ENCODE peak calls at places on chromosomes 13 and 19, in ten cellular contexts. L is left colon; T is GM04504; K is GM13977; M is heart right ventricle; Y is activated CD4-positive, alpha-beta T cell treated with anti-CD3 and anti-CD28 coated beads, Interleukin-2, amount 10 ng/mL, durations not matched to agents 7 days and 5 days; R is HS-5; G is stimulated activated CD8-positive, alpha-beta memory T cell treated with anti-CD3 and anti-CD28 coated beads, Interleukin-2, amount 100 ng/mL, for 1 hour; S is IMR-90; B is naive thymus-derived CD4-positive, alpha-beta T cell. E is an unnamed sample.

GRCh38 chr19:12202250-12202649 is 39.4 kb downstream of the ZNF136 start:
- DNase-seq in L (peak), T (no peak), K (no peak), M (peak), Y (peak), R (no peak), G (no peak), S (no peak), B (peak), E (no peak)

GRCh38 chr19:34118879-34119748 is 53.2 kb upstream of the LSM14A start:
- DNase-seq in L (no peak), T (no peak), K (no peak), M (no peak), Y (peak), R (no peak), G (no peak), S (no peak), B (peak), E (no peak)

GRCh38 chr13:113129921-113130750 is 7.5 kb downstream of the F10 start:
- DNase-seq in L (no peak), T (no peak), K (no peak), M (peak), Y (no peak), R (no peak), G (no peak), S (no peak), B (no peak), E (peak)

GRCh38 chr13:31263346-31263745 is 63.6 kb downstream of the B3GLCT start:
- DNase-seq in L (no peak), T (no peak), K (no peak), M (no peak), Y (no peak), R (no peak), G (no peak), S (no peak), B (no peak), E (no peak)

GRCh38 chr19:5156231-5156986 is 184.2 kb downstream of the PTPRS start:
- DNase-seq in L (peak), T (no peak), K (peak), M (no peak), Y (no peak), R (no peak), G (no peak), S (no peak), B (no peak), E (no peak)

GRCh38 chr19:38387550-38388309 is at the start of gene GGN:
- DNase-seq in L (peak), T (peak), K (peak), M (peak), Y (peak), R (peak), G (peak), S (peak), B (peak), E (peak)

GRCh38 chr19:30373593-30373992 is 1.4 kb downstream of the ZNF536 start:
- DNase-seq in L (no peak), T (no peak), K (no peak), M (no peak), Y (no peak), R (no peak), G (no peak), S (no peak), B (no peak), E (no peak)

GRCh38 chr13:35731471-35731870 is 255.0 kb upstream of the MAB21L1 start:
- DNase-seq in L (no peak), T (no peak), K (no peak), M (no peak), Y (no peak), R (no peak), G (no peak), S (no peak), B (no peak), E (no peak)

GRCh38 chr19:4303778-4304508 is 455 bp upstream of the FSD1 start:
- DNase-seq in L (no peak), T (no peak), K (no peak), M (no peak), Y (no peak), R (no peak), G (no peak), S (no peak), B (peak), E (no peak)

GRCh38 chr19:2888739-2889224 is 11.9 kb upstream of the ZNF57 start:
- DNase-seq in L (peak), T (no peak), K (no peak), M (peak), Y (peak), R (no peak), G (no peak), S (no peak), B (peak), E (no peak)

GRCh38 chr19:2059422-2060201 is 8.6 kb upstream of the MKNK2 start:
- DNase-seq in L (peak), T (peak), K (no peak), M (peak), Y (no peak), R (no peak), G (no peak), S (peak), B (no peak), E (peak)

GRCh38 chr13:47109028-47109427 is 212.2 kb upstream of the HTR2A start:
- DNase-seq in L (no peak), T (no peak), K (no peak), M (no peak), Y (peak), R (no peak), G (no peak), S (no peak), B (no peak), E (no peak)

GRCh38 chr13:21060063-21060826 is 1.1 kb downstream of the LATS2 start:
- DNase-seq in L (peak), T (no peak), K (peak), M (peak), Y (no peak), R (no peak), G (no peak), S (peak), B (no peak), E (peak)

GRCh38 chr19:38508507-38508906 is 75.0 kb downstream of the RYR1 start:
- DNase-seq in L (no peak), T (no peak), K (no peak), M (no peak), Y (no peak), R (no peak), G (no peak), S (no peak), B (no peak), E (no peak)

GRCh38 chr19:2129022-2129421 is 22.3 kb downstream of the AP3D1 start:
- DNase-seq in L (no peak), T (no peak), K (no peak), M (no peak), Y (no peak), R (no peak), G (no peak), S (no peak), B (no peak), E (no peak)

GRCh38 chr13:85798999-85799646 is at the start of gene SLITRK6:
- DNase-seq in L (no peak), T (peak), K (no peak), M (no peak), Y (no peak), R (no peak), G (no peak), S (peak), B (no peak), E (peak)

GRCh38 chr13:30355405-30355741 is 48.0 kb upstream of the KATNAL1 start:
- DNase-seq in L (peak), T (no peak), K (peak), M (peak), Y (no peak), R (no peak), G (peak), S (no peak), B (no peak), E (no peak)

GRCh38 chr13:24627864-24628418 is 52.3 kb upstream of the ATP12A start:
- DNase-seq in L (no peak), T (no peak), K (no peak), M (no peak), Y (no peak), R (no peak), G (no peak), S (no peak), B (no peak), E (no peak)

GRCh38 chr13:46721054-46721453 is 75.9 kb downstream of the ESD start:
- DNase-seq in L (peak), T (no peak), K (no peak), M (no peak), Y (peak), R (no peak), G (no peak), S (peak), B (peak), E (peak)

GRCh38 chr13:99542788-99543406 is 41.6 kb downstream of the TM9SF2 start:
- DNase-seq in L (no peak), T (no peak), K (peak), M (no peak), Y (peak), R (no peak), G (no peak), S (no peak), B (no peak), E (no peak)

GRCh38 chr19:16628984-16629691 is 1.1 kb upstream of the MED26 start:
- DNase-seq in L (peak), T (peak), K (peak), M (no peak), Y (no peak), R (no peak), G (no peak), S (peak), B (no peak), E (peak)

GRCh38 chr19:13162749-13163608 is 12.8 kb downstream of the IER2 start:
- DNase-seq in L (peak), T (peak), K (peak), M (peak), Y (peak), R (peak), G (peak), S (peak), B (peak), E (peak)

GRCh38 chr13:100300708-100301107 is 211.8 kb downstream of the PCCA start:
- DNase-seq in L (no peak), T (no peak), K (no peak), M (no peak), Y (no peak), R (no peak), G (no peak), S (no peak), B (no peak), E (no peak)

GRCh38 chr13:27419333-27419732 is 5.1 kb upstream of the GTF3A start:
- DNase-seq in L (no peak), T (no peak), K (no peak), M (no peak), Y (no peak), R (no peak), G (no peak), S (peak), B (no peak), E (no peak)

GRCh38 chr19:55487884-55488687 is at the start of gene SSC5D:
- DNase-seq in L (no peak), T (no peak), K (no peak), M (peak), Y (no peak), R (no peak), G (no peak), S (peak), B (no peak), E (peak)

GRCh38 chr19:54916822-54917221 is 10.9 kb downstream of the NCR1 start:
- DNase-seq in L (no peak), T (no peak), K (no peak), M (no peak), Y (no peak), R (no peak), G (no peak), S (no peak), B (no peak), E (no peak)

GRCh38 chr19:3404324-3405260 is 38.2 kb downstream of the NFIC start:
- DNase-seq in L (peak), T (peak), K (no peak), M (peak), Y (no peak), R (no peak), G (no peak), S (peak), B (no peak), E (peak)

GRCh38 chr19:18951721-18952281 is 10.8 kb upstream of the HOMER3 start:
- DNase-seq in L (no peak), T (no peak), K (no peak), M (no peak), Y (no peak), R (no peak), G (no peak), S (no peak), B (no peak), E (peak)

GRCh38 chr13:99386495-99386894 is 79.3 kb upstream of the GPR183 start:
- DNase-seq in L (no peak), T (no peak), K (no peak), M (no peak), Y (no peak), R (no peak), G (no peak), S (no peak), B (no peak), E (no peak)

GRCh38 chr13:20451397-20451796 is 74.3 kb downstream of the CRYL1 start:
- DNase-seq in L (no peak), T (no peak), K (no peak), M (no peak), Y (no peak), R (no peak), G (no peak), S (no peak), B (no peak), E (no peak)

E was measured in cardiac fibroblast.